ENCODE peak calls at places on chromosomes 4 and X, in ten cellular contexts. L is CD8-positive, alpha-beta memory T cell; J is left ventricle myocardium inferior; I is activated B cell treated with CpG ODN at 0.5 μM for 24 hours; H is CD8-positive, alpha-beta T cell; G is right lobe of liver; P is colonic mucosa; W is Panc1; U is cardiac fibroblast; V is chondrocyte. X is an unnamed sample.

GRCh38 chrX:100819534-100819836 is 706 bp upstream of the CSTF2 start:
- DNase-seq in W (no peak), P (no peak), I (no peak), U (no peak), V (no peak), G (peak), H (no peak), J (peak), L (no peak), X (no peak)

GRCh38 chr4:13054410-13054970 is 429.6 kb downstream of the RAB28 start:
- DNase-seq in J (no peak), H (no peak), W (no peak), P (no peak), I (no peak), V (no peak), L (no peak), U (no peak), G (no peak), X (no peak)

GRCh38 chr4:40331092-40331824 is 3.9 kb upstream of the CHRNA9 start:
- DNase-seq in H (no peak), U (no peak), G (no peak), I (no peak), W (no peak), L (no peak), P (no peak), J (no peak), V (no peak), X (no peak)

GRCh38 chr4:147843162-147843561 is 111.3 kb downstream of the ARHGAP10 start:
- DNase-seq in J (no peak), U (no peak), W (no peak), P (peak), I (no peak), V (no peak), G (no peak), L (no peak), H (no peak), X (no peak)

GRCh38 chr4:69322055-69322454 is 41.8 kb downstream of the UGT2B28 start:
- DNase-seq in J (no peak), P (no peak), I (no peak), H (no peak), V (no peak), W (no peak), L (no peak), G (no peak), U (peak), X (no peak)

GRCh38 chr4:158538176-158538575 is 16.5 kb downstream of the RXFP1 start:
- DNase-seq in U (peak), L (no peak), H (no peak), J (no peak), P (no peak), V (no peak), W (no peak), G (no peak), I (no peak), X (no peak)

GRCh38 chr4:153784300-153784699 is 4.6 kb downstream of the SFRP2 start:
- DNase-seq in J (no peak), P (no peak), G (no peak), L (no peak), U (no peak), W (no peak), H (no peak), V (no peak), I (no peak), X (no peak)

GRCh38 chrX:12974797-12975669 is at the start of gene TMSB4X:
- DNase-seq in P (peak), J (peak), H (peak), G (peak), V (peak), W (no peak), I (peak), U (peak), L (peak), X (peak)

GRCh38 chr4:102868782-102869568 is at the start of gene CISD2:
- DNase-seq in J (peak), P (peak), V (peak), H (peak), L (peak), U (peak), I (peak), W (peak), G (peak), X (peak)

GRCh38 chr4:6179362-6179761 is 21.0 kb downstream of the JAKMIP1 start:
- DNase-seq in L (peak), W (no peak), U (no peak), P (no peak), H (no peak), G (no peak), I (no peak), V (no peak), J (no peak), X (peak)

GRCh38 chr4:98568896-98569663 is 89.3 kb downstream of the TSPAN5 start:
- DNase-seq in V (no peak), I (no peak), W (no peak), L (no peak), J (no peak), P (no peak), H (no peak), G (no peak), U (peak), X (no peak)